ENCODE peak calls at places on chromosomes 11 and 22, in six cellular contexts. A is A549, P is stomach, M is HepG2, E is suprapubic skin, T is H1. V is an unnamed sample.

GRCh38 chr11:89447845-89448244 is 43.3 kb downstream of the NOX4 start:
- DNase-seq in E (no peak), A (no peak), T (no peak), M (no peak), P (no peak), V (no peak)

GRCh38 chr22:23237201-23237798 is 57.0 kb downstream of the BCR start:
- DNase-seq in M (no peak), T (no peak), E (no peak), P (peak; percentile 44), A (no peak), V (peak; percentile 25)

GRCh38 chr11:117970400-117971024 is 15.7 kb upstream of the IL10RA start:
- DNase-seq in P (no peak), T (no peak), A (no peak), M (no peak), E (no peak), V (peak; percentile 54)

GRCh38 chr11:279966-280761 is 2.0 kb downstream of the NLRP6 start:
- DNase-seq in T (no peak), P (no peak), A (peak; percentile 48), M (no peak), E (peak; percentile 66), V (peak; percentile 65)

GRCh38 chr11:95790933-95791247 is 592 bp downstream of the CEP57 start:
- DNase-seq in A (peak; percentile 56), T (no peak), P (peak; percentile 71), M (peak; percentile 82), E (peak; percentile 85), V (peak; percentile 72)

GRCh38 chr11:47467372-47467771 is 18.4 kb upstream of the RAPSN start:
- DNase-seq in T (no peak), M (no peak), P (peak; percentile 54), A (no peak), E (no peak), V (peak; percentile 59)

GRCh38 chr11:127345819-127346459 is 345.4 kb upstream of the KIRREL3 start:
- DNase-seq in A (peak; percentile 24), T (no peak), M (peak; percentile 13), E (no peak), P (no peak), V (no peak)

GRCh38 chr11:114395776-114396175 is 4.5 kb downstream of the C11orf71 start:
- DNase-seq in P (no peak), E (no peak), M (peak; percentile 5), A (no peak), T (no peak), V (no peak)

GRCh38 chr11:36420025-36420424 is 90.0 kb downstream of the TRAF6 start:
- DNase-seq in P (no peak), T (no peak), E (no peak), M (no peak), A (no peak), V (no peak)

GRCh38 chr11:114705280-114706024 is 27.1 kb downstream of the NXPE2 start:
- DNase-seq in M (no peak), E (peak; percentile 62), A (no peak), T (no peak), P (no peak), V (peak; percentile 35)

GRCh38 chr11:114163231-114163631 is 103.7 kb downstream of the ZBTB16 start:
- DNase-seq in E (no peak), P (peak; percentile 55), M (no peak), A (no peak), T (no peak), V (no peak)

GRCh38 chr22:36757608-36758220 is 18.2 kb downstream of the IFT27 start:
- DNase-seq in T (peak; percentile 63), E (peak; percentile 75), A (peak; percentile 72), M (peak; percentile 58), P (peak; percentile 83), V (peak; percentile 85)

GRCh38 chr11:109784536-109784935 is 308.7 kb upstream of the ZC3H12C start:
- DNase-seq in E (no peak), P (no peak), A (no peak), M (no peak), T (no peak), V (no peak)

GRCh38 chr11:109783842-109784241 is 309.4 kb upstream of the ZC3H12C start:
- DNase-seq in M (no peak), E (no peak), A (no peak), P (no peak), T (no peak), V (peak; percentile 20)

GRCh38 chr11:109785714-109786113 is 307.5 kb upstream of the ZC3H12C start:
- DNase-seq in P (no peak), M (no peak), A (no peak), T (no peak), E (no peak), V (no peak)

GRCh38 chr11:109783017-109783416 is 310.2 kb upstream of the ZC3H12C start:
- DNase-seq in M (no peak), A (no peak), P (no peak), T (no peak), E (no peak), V (no peak)
- TF ChIP-seq EP300 in M (no peak), A (no peak), P (no peak), T (no peak), E (no peak), V (no peak)

GRCh38 chr11:109894242-109894641 is 198.9 kb upstream of the ZC3H12C start:
- DNase-seq in M (no peak), P (no peak), T (no peak), A (no peak), E (no peak), V (no peak)

DNA sequence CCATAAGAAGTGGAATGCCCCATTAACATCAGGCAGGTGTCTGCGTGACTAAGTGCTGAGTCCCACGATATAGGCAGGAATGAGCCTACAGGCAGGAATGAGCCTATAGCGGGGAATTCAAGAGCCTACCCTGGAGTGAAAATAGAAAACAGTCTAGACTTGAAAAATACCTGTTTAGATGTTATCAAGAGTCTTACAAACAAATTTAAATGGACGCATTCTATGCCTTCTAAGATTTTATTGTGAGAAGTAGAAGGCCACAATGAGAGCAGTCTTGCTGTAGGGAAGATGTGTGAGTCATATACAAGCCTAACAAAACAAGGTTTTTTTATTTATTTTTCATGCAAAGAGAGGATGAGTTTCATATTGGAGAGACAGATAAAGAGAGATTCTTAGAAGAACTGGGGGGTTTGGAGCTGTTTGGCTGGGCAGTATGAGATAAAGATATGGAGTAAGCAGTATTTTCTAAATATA is 200.8 kb upstream of the ZC3H12C start:
- DNase-seq in M (no peak), A (no peak), T (peak; percentile 34), P (no peak), E (no peak), V (no peak)
- TF ChIP-seq EP300 in M (no peak), A (no peak), T (no peak), P (no peak), E (no peak), V (no peak)

GRCh38 chr11:86477495-86478155 is 102.9 kb downstream of the CCDC81 start:
- DNase-seq in M (no peak), P (no peak), E (no peak), A (no peak), T (no peak), V (no peak)
- TF ChIP-seq EP300 in M (no peak), P (no peak), E (no peak), A (no peak), T (no peak), V (no peak)

GRCh38 chr11:57402188-57403066 is 12.0 kb upstream of the PRG2 start:
- DNase-seq in A (peak; percentile 56), E (no peak), T (no peak), M (no peak), P (no peak), V (no peak)
- TF ChIP-seq EP300 in A (no peak), E (no peak), T (no peak), M (no peak), P (no peak), V (no peak)

GRCh38 chr11:130124096-130124495 is 35.5 kb upstream of the ST14 start:
- DNase-seq in P (peak; percentile 44), E (peak; percentile 84), T (no peak), A (peak; percentile 70), M (peak; percentile 97), V (peak; percentile 28)
- TF ChIP-seq EP300 in P (no peak), E (no peak), T (no peak), A (peak; percentile 34), M (peak; percentile 86), V (no peak)

DNA sequence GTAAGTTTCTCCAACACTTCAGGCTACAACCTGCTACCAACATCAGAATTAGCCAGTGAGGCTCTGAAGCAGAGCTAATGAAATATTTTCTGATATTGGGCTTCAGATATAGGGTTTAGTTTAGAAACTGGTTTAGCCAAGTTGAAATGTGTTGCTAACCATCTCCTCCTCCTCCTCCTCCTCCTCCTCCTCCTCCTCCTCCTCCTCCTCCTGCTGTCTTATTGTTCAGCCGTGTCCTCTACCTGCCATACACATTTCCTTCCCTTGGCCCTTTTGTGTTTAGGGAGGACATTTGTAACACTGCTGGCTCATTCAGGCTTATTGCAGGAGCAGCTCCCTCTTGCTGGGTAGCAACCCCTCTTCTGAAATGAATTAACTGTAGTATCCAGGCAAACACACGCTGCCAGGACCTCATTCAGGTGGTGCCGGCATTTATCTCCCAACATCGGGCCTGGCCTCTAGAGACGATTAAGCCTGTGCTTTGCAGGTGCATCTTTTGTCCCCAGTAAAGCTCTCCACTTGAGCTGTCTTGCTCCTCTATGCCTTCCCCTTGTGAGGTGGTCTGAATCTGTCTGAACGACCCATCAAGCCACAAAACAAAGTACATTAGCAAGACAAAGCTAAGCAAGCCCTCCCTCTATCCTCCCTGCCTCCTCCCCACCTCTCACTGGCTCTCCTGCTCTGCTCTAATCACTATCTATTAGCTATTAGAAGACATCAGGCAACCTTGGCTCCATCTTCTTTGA is 82.9 kb downstream of the KCNJ1 start:
- DNase-seq in E (no peak), T (peak; percentile 54), P (no peak), A (no peak), M (no peak), V (no peak)
- TF ChIP-seq EP300 in E (no peak), T (no peak), P (no peak), A (no peak), M (no peak), V (no peak)

DNA sequence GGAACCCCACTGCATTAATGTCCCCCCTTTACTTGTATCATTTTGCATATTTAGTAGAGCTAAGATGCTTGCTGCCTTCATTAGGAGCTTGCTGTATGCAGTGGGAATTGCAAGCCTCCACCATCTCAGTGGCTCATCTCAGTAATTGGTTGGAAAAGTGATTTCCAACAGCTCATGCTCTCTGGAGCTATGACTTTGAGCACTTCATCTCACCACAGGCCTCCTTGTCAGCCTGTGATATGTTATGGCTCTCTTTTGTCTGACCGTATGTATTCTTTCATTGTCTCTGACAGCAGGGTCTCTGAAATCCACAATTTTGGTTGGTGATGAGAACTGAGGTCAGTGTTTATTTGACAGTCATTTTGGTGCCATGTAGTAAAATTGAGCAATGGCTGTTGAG is 345.1 kb downstream of the FAT3 start:
- DNase-seq in P (no peak), M (no peak), E (no peak), A (no peak), T (no peak), V (no peak)
- TF ChIP-seq EP300 in P (no peak), M (no peak), E (no peak), A (no peak), T (no peak), V (no peak)